ENCODE peak calls at places on chromosomes 13 and 19, in five cellular contexts. One of them, this sample, is unnamed.

GRCh38 chr13:76048126-76048525 is 412.0 kb downstream of the LMO7 start:
- DNase-seq in right lobe of liver: no peak
- DNase-seq in left lung: no peak
- DNase-seq in neural progenitor cell: no peak
- DNase-seq in thoracic aorta: no peak
- DNase-seq in this sample: no peak

GRCh38 chr19:19528721-19529490 is at the start of gene YJEFN3:
- DNase-seq in right lobe of liver: no peak
- DNase-seq in left lung: no peak
- DNase-seq in neural progenitor cell: peak; percentile 61
- DNase-seq in thoracic aorta: no peak
- DNase-seq in this sample: no peak

GRCh38 chr19:17136026-17136425 is 60.4 kb downstream of the MYO9B start:
- DNase-seq in right lobe of liver: no peak
- DNase-seq in left lung: no peak
- DNase-seq in neural progenitor cell: peak; percentile 20
- DNase-seq in thoracic aorta: no peak
- DNase-seq in this sample: no peak

GRCh38 chr13:27744861-27745260 is 47.4 kb upstream of the GSX1 start:
- DNase-seq in right lobe of liver: no peak
- DNase-seq in left lung: no peak
- DNase-seq in neural progenitor cell: peak; percentile 93
- DNase-seq in thoracic aorta: no peak
- DNase-seq in this sample: no peak

GRCh38 chr13:96511587-96511986 is 421.7 kb downstream of the HS6ST3 start:
- DNase-seq in right lobe of liver: no peak
- DNase-seq in left lung: no peak
- DNase-seq in neural progenitor cell: no peak
- DNase-seq in thoracic aorta: no peak
- DNase-seq in this sample: no peak

GRCh38 chr19:41887711-41888382 is 4.9 kb downstream of the ARHGEF1 start:
- DNase-seq in right lobe of liver: no peak
- DNase-seq in left lung: peak; percentile 92
- DNase-seq in neural progenitor cell: no peak
- DNase-seq in thoracic aorta: no peak
- DNase-seq in this sample: no peak

GRCh38 chr13:54536112-54536511 is 1507.5 kb downstream of the OLFM4 start:
- DNase-seq in right lobe of liver: no peak
- DNase-seq in left lung: no peak
- DNase-seq in neural progenitor cell: peak; percentile 39
- DNase-seq in thoracic aorta: no peak
- DNase-seq in this sample: no peak

GRCh38 chr13:51240888-51241475 is 18.8 kb downstream of the FAM124A start:
- DNase-seq in right lobe of liver: no peak
- DNase-seq in left lung: no peak
- DNase-seq in neural progenitor cell: no peak
- DNase-seq in thoracic aorta: no peak
- DNase-seq in this sample: no peak

GRCh38 chr13:33232883-33233282 is 52.7 kb downstream of the STARD13 start:
- DNase-seq in right lobe of liver: no peak
- DNase-seq in left lung: no peak
- DNase-seq in neural progenitor cell: no peak
- DNase-seq in thoracic aorta: no peak
- DNase-seq in this sample: no peak
- H3K27ac ChIP-seq in right lobe of liver: no peak overlapping the region
- H3K27ac ChIP-seq in left lung: no peak overlapping the region
- H3K27ac ChIP-seq in neural progenitor cell: no peak overlapping the region
- H3K27ac ChIP-seq in thoracic aorta: no peak overlapping the region
- H3K27ac ChIP-seq in this sample: no peak overlapping the region

DNA sequence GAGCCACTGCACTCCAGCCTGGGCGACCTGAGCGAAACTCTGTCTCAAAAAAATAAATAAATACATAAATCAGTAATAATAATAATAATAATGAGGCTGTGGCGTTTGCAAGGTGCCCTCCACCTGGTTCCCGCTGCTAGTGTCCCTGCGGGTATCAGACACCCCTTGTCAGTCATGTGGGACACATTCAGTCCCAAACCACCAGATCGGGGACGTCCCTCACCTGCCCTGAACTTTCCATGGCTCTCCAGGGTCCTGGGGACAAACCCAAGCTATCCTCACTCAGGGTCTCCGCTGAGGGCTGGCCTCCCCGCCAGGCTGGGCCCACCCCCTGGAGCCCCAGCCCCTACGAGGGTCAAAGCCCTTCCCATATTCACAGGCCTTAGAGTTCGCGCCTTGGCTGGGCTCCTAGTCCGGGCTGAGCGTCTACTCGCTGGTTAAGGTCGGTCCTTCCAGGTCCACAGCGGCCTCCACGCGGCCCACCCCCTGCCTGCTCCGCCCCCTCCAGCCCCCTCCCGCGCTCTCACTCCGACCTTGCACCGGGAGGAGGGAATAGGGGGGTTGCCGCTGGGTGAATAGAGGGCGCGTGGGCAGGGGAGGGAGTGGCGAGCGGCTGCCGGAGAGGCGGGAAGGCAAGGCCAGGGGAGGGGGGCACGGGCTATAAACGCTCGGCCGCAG is 349 bp upstream of the KISS1R start:
- DNase-seq in right lobe of liver: no peak
- DNase-seq in left lung: no peak
- DNase-seq in neural progenitor cell: peak; percentile 71
- DNase-seq in thoracic aorta: no peak
- DNase-seq in this sample: no peak
- H3K4me3 ChIP-seq in right lobe of liver: no peak overlapping the region
- H3K4me3 ChIP-seq in left lung: peak overlapping the region; percentile 12
- H3K4me3 ChIP-seq in neural progenitor cell: peak overlapping the region; percentile 58
- H3K4me3 ChIP-seq in thoracic aorta: peak overlapping the region; percentile 64
- H3K4me3 ChIP-seq in this sample: peak overlapping the region; percentile 27

DNA sequence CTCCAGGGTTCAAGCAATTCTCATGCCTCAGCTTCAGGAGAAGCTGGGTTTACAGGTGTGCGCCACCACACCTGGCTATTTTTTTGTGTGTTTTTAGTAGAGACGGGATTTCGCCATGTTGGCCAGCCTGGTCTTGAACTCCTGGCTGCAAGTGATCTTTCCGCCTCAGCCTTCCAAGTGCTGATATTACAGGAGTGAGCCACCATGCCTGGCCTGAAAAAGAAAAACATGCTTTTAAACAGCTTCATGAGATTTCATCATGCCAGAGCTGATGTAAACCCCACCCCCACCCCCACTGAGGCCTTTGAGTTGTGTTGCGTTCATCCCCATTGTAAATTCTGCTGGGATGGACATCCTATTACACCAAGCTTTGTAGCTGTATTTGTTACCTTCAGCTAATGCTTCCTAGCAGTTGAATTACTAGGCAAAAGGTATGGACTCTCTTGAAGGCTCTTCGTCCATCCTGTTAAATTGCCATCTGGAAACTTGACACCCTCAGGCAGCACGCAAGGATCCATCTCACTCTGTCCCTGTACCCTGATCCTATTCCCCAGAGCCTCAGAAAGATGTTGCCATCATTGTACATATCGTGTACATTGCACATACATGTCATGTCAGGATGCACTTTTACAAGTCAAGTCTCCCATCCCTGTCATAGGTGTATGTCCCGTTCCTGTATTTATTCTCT is 47.3 kb downstream of the NFIX start:
- DNase-seq in right lobe of liver: no peak
- DNase-seq in left lung: no peak
- DNase-seq in neural progenitor cell: no peak
- DNase-seq in thoracic aorta: no peak
- DNase-seq in this sample: no peak
- H3K4me1 ChIP-seq in right lobe of liver: peaks cover 18% of the 10 kb centered on the region
- H3K4me1 ChIP-seq in left lung: peaks cover 71% of the 10 kb centered on the region
- H3K4me1 ChIP-seq in neural progenitor cell: no peaks in the 10 kb centered on the region
- H3K4me1 ChIP-seq in thoracic aorta: peaks cover 100% of the 10 kb centered on the region
- H3K4me1 ChIP-seq in this sample: peaks cover 6% of the 10 kb centered on the region

GRCh38 chr13:113605866-113606438 is 21.4 kb downstream of the TFDP1 start:
- DNase-seq in right lobe of liver: no peak
- DNase-seq in left lung: peak; percentile 67
- DNase-seq in neural progenitor cell: no peak
- DNase-seq in thoracic aorta: no peak
- DNase-seq in this sample: no peak
- H3K27ac ChIP-seq in right lobe of liver: no peak overlapping the region
- H3K27ac ChIP-seq in left lung: peak overlapping the region; percentile 86
- H3K27ac ChIP-seq in neural progenitor cell: no peak overlapping the region
- H3K27ac ChIP-seq in thoracic aorta: no peak overlapping the region
- H3K27ac ChIP-seq in this sample: no peak overlapping the region